ENCODE peak calls at places on chromosomes 1 and 21, in ten cellular contexts. F is EH, U is NCI-H1105, L is hippocampal formation, Q is osteoblast, K is type B pancreatic cell, G is NCI-H226, W is midbrain, T is HAP-1, E is iris pigment epithelial cell. J is an unnamed sample.

GRCh38 chr1:13589403-13589802 is 5.8 kb downstream of the PDPN start:
- DNase-seq in F (no peak), U (no peak), L (no peak), Q (no peak), K (no peak), G (no peak), W (no peak), T (no peak), E (no peak), J (no peak)

GRCh38 chr1:21930629-21931170 is 6.4 kb downstream of the HSPG2 start:
- DNase-seq in F (peak), U (no peak), L (no peak), Q (no peak), K (no peak), G (peak), W (no peak), T (no peak), E (no peak), J (no peak)

GRCh38 chr1:210239295-210240155 is 6.9 kb downstream of the SERTAD4 start:
- DNase-seq in F (peak), U (no peak), L (peak), Q (peak), K (no peak), G (peak), W (peak), T (peak), E (peak), J (peak)

GRCh38 chr21:34846601-34847112 is 177.9 kb downstream of the CLIC6 start:
- DNase-seq in F (peak), U (no peak), L (no peak), Q (peak), K (no peak), G (peak), W (no peak), T (no peak), E (peak), J (no peak)

GRCh38 chr1:236535656-236536293 is 12.0 kb downstream of the LGALS8 start:
- DNase-seq in F (no peak), U (peak), L (no peak), Q (no peak), K (no peak), G (no peak), W (no peak), T (no peak), E (no peak), J (no peak)

GRCh38 chr1:55337801-55338447 is 122.8 kb upstream of the USP24 start:
- DNase-seq in F (peak), U (no peak), L (no peak), Q (peak), K (no peak), G (peak), W (no peak), T (peak), E (peak), J (no peak)

GRCh38 chr1:3530931-3531818 is 76.7 kb downstream of the ARHGEF16 start:
- DNase-seq in F (peak), U (peak), L (no peak), Q (peak), K (peak), G (peak), W (no peak), T (peak), E (peak), J (no peak)

GRCh38 chr1:78045850-78046778 is at the start of gene GIPC2:
- DNase-seq in F (peak), U (no peak), L (no peak), Q (peak), K (peak), G (no peak), W (no peak), T (no peak), E (peak), J (no peak)

GRCh38 chr1:226973898-226974543 is 33.9 kb downstream of the COQ8A start:
- DNase-seq in F (peak), U (no peak), L (no peak), Q (peak), K (no peak), G (peak), W (no peak), T (no peak), E (peak), J (no peak)

GRCh38 chr1:226098870-226099832 is 36.6 kb downstream of the H3-3A start:
- DNase-seq in F (no peak), U (no peak), L (no peak), Q (peak), K (no peak), G (no peak), W (no peak), T (no peak), E (no peak), J (no peak)

GRCh38 chr21:28832013-28832714 is 160.5 kb downstream of the LTN1 start:
- DNase-seq in F (peak), U (no peak), L (no peak), Q (peak), K (no peak), G (peak), W (no peak), T (no peak), E (peak), J (no peak)

GRCh38 chr1:1406101-1406820 is 832 bp downstream of the MRPL20 start:
- DNase-seq in F (no peak), U (no peak), L (no peak), Q (peak), K (no peak), G (no peak), W (no peak), T (no peak), E (no peak), J (no peak)

GRCh38 chr1:154730986-154731489 is 123.1 kb upstream of the ADAR start:
- DNase-seq in F (peak), U (no peak), L (no peak), Q (no peak), K (no peak), G (no peak), W (peak), T (no peak), E (peak), J (peak)

GRCh38 chr1:5577255-5578040 is 414.8 kb downstream of the NPHP4 start:
- DNase-seq in F (no peak), U (no peak), L (no peak), Q (no peak), K (peak), G (no peak), W (no peak), T (no peak), E (no peak), J (no peak)

GRCh38 chr1:155293086-155293749 is 8.0 kb downstream of the PKLR start:
- DNase-seq in F (no peak), U (no peak), L (no peak), Q (peak), K (no peak), G (no peak), W (no peak), T (no peak), E (no peak), J (no peak)

J was measured in substantia nigra.